ENCODE peak calls at places on chromosomes 6 and 20, in six cellular contexts. One of them, this sample, is unnamed.

GRCh38 chr6:130306377-130306776 is 59.4 kb upstream of the TMEM200A start:
- DNase-seq in right lobe of liver: no peak
- DNase-seq in NCI-H1694 treated with DMSO at 0.1 percent for 48 hours: no peak
- DNase-seq in fibroblast of mammary gland: no peak
- DNase-seq in IMR-90: peak
- DNase-seq in RWPE1: no peak
- DNase-seq in this sample: no peak

GRCh38 chr6:121124600-121124999 is 209.7 kb downstream of the TBC1D32 start:
- DNase-seq in fibroblast of mammary gland: no peak
- DNase-seq in IMR-90: no peak
- DNase-seq in RWPE1: no peak
- DNase-seq in right lobe of liver: no peak
- DNase-seq in NCI-H1694 treated with DMSO at 0.1 percent for 48 hours: no peak
- DNase-seq in this sample: no peak

GRCh38 chr6:30357678-30358339 is 12.9 kb downstream of the RPP21 start:
- DNase-seq in NCI-H1694 treated with DMSO at 0.1 percent for 48 hours: peak
- DNase-seq in IMR-90: peak
- DNase-seq in right lobe of liver: no peak
- DNase-seq in RWPE1: peak
- DNase-seq in fibroblast of mammary gland: peak
- DNase-seq in this sample: peak

GRCh38 chr6:13428528-13429405 is 58.6 kb downstream of the GFOD1 start:
- DNase-seq in RWPE1: no peak
- DNase-seq in IMR-90: no peak
- DNase-seq in NCI-H1694 treated with DMSO at 0.1 percent for 48 hours: no peak
- DNase-seq in right lobe of liver: no peak
- DNase-seq in fibroblast of mammary gland: no peak
- DNase-seq in this sample: no peak

GRCh38 chr6:160035241-160035640 is 66.4 kb downstream of the IGF2R start:
- DNase-seq in IMR-90: no peak
- DNase-seq in RWPE1: no peak
- DNase-seq in NCI-H1694 treated with DMSO at 0.1 percent for 48 hours: no peak
- DNase-seq in fibroblast of mammary gland: no peak
- DNase-seq in right lobe of liver: no peak
- DNase-seq in this sample: no peak

GRCh38 chr6:38068854-38069253 is 249.3 kb downstream of the ZFAND3 start:
- DNase-seq in RWPE1: no peak
- DNase-seq in NCI-H1694 treated with DMSO at 0.1 percent for 48 hours: peak
- DNase-seq in IMR-90: no peak
- DNase-seq in fibroblast of mammary gland: peak
- DNase-seq in right lobe of liver: no peak
- DNase-seq in this sample: no peak

GRCh38 chr6:116313377-116313776 is 33.6 kb upstream of the TSPYL1 start:
- DNase-seq in right lobe of liver: no peak
- DNase-seq in IMR-90: peak
- DNase-seq in RWPE1: no peak
- DNase-seq in NCI-H1694 treated with DMSO at 0.1 percent for 48 hours: no peak
- DNase-seq in fibroblast of mammary gland: peak
- DNase-seq in this sample: no peak

GRCh38 chr6:71080151-71080550 is 123.3 kb upstream of the B3GAT2 start:
- DNase-seq in fibroblast of mammary gland: peak
- DNase-seq in right lobe of liver: no peak
- DNase-seq in NCI-H1694 treated with DMSO at 0.1 percent for 48 hours: no peak
- DNase-seq in IMR-90: no peak
- DNase-seq in RWPE1: no peak
- DNase-seq in this sample: no peak

GRCh38 chr6:141587482-141588266 is 545.1 kb upstream of the GJE1 start:
- DNase-seq in RWPE1: no peak
- DNase-seq in NCI-H1694 treated with DMSO at 0.1 percent for 48 hours: no peak
- DNase-seq in right lobe of liver: no peak
- DNase-seq in fibroblast of mammary gland: peak
- DNase-seq in IMR-90: peak
- DNase-seq in this sample: no peak

GRCh38 chr6:170019259-170020040 is 268.0 kb downstream of the ERMARD start:
- DNase-seq in RWPE1: no peak
- DNase-seq in fibroblast of mammary gland: peak
- DNase-seq in right lobe of liver: no peak
- DNase-seq in NCI-H1694 treated with DMSO at 0.1 percent for 48 hours: no peak
- DNase-seq in IMR-90: no peak
- DNase-seq in this sample: no peak

GRCh38 chr6:43205849-43206248 is 23.4 kb downstream of the DNPH1 start:
- DNase-seq in NCI-H1694 treated with DMSO at 0.1 percent for 48 hours: no peak
- DNase-seq in fibroblast of mammary gland: no peak
- DNase-seq in RWPE1: no peak
- DNase-seq in IMR-90: no peak
- DNase-seq in right lobe of liver: no peak
- DNase-seq in this sample: no peak

GRCh38 chr6:111011360-111012142 is 29.7 kb downstream of the RPF2 start:
- DNase-seq in NCI-H1694 treated with DMSO at 0.1 percent for 48 hours: peak
- DNase-seq in RWPE1: peak
- DNase-seq in right lobe of liver: no peak
- DNase-seq in IMR-90: peak
- DNase-seq in fibroblast of mammary gland: peak
- DNase-seq in this sample: peak

GRCh38 chr20:35992713-35993335 is 24.4 kb downstream of the CNBD2 start:
- DNase-seq in NCI-H1694 treated with DMSO at 0.1 percent for 48 hours: peak
- DNase-seq in IMR-90: peak
- DNase-seq in right lobe of liver: no peak
- DNase-seq in fibroblast of mammary gland: peak
- DNase-seq in RWPE1: peak
- DNase-seq in this sample: peak

GRCh38 chr6:141552463-141552862 is 580.3 kb upstream of the GJE1 start:
- DNase-seq in NCI-H1694 treated with DMSO at 0.1 percent for 48 hours: no peak
- DNase-seq in fibroblast of mammary gland: peak
- DNase-seq in right lobe of liver: no peak
- DNase-seq in IMR-90: peak
- DNase-seq in RWPE1: peak
- DNase-seq in this sample: no peak

GRCh38 chr6:23522751-23523527 is 603.1 kb upstream of the NRSN1 start:
- DNase-seq in fibroblast of mammary gland: no peak
- DNase-seq in IMR-90: no peak
- DNase-seq in NCI-H1694 treated with DMSO at 0.1 percent for 48 hours: peak
- DNase-seq in RWPE1: no peak
- DNase-seq in right lobe of liver: no peak
- DNase-seq in this sample: no peak

GRCh38 chr6:132964101-132964867 is 149.9 kb downstream of the RPS12 start:
- DNase-seq in right lobe of liver: no peak
- DNase-seq in fibroblast of mammary gland: peak
- DNase-seq in IMR-90: peak
- DNase-seq in NCI-H1694 treated with DMSO at 0.1 percent for 48 hours: no peak
- DNase-seq in RWPE1: no peak
- DNase-seq in this sample: no peak

GRCh38 chr6:43074847-43075741 is 1.0 kb upstream of the PTK7 start:
- DNase-seq in IMR-90: peak
- DNase-seq in right lobe of liver: no peak
- DNase-seq in NCI-H1694 treated with DMSO at 0.1 percent for 48 hours: no peak
- DNase-seq in fibroblast of mammary gland: peak
- DNase-seq in RWPE1: no peak
- DNase-seq in this sample: no peak

GRCh38 chr20:1296922-1297321 is 30.8 kb downstream of the SNPH start:
- DNase-seq in right lobe of liver: no peak
- DNase-seq in NCI-H1694 treated with DMSO at 0.1 percent for 48 hours: no peak
- DNase-seq in fibroblast of mammary gland: no peak
- DNase-seq in IMR-90: no peak
- DNase-seq in RWPE1: no peak
- DNase-seq in this sample: no peak

GRCh38 chr6:10190042-10190441 is 224.8 kb downstream of the TFAP2A start:
- DNase-seq in fibroblast of mammary gland: no peak
- DNase-seq in IMR-90: no peak
- DNase-seq in RWPE1: no peak
- DNase-seq in NCI-H1694 treated with DMSO at 0.1 percent for 48 hours: no peak
- DNase-seq in right lobe of liver: no peak
- DNase-seq in this sample: no peak

GRCh38 chr6:158766621-158767435 is 52.3 kb downstream of the EZR start:
- DNase-seq in IMR-90: no peak
- DNase-seq in fibroblast of mammary gland: no peak
- DNase-seq in NCI-H1694 treated with DMSO at 0.1 percent for 48 hours: no peak
- DNase-seq in RWPE1: no peak
- DNase-seq in right lobe of liver: no peak
- DNase-seq in this sample: no peak

GRCh38 chr20:10699941-10700340 is 26.1 kb upstream of the JAG1 start:
- DNase-seq in fibroblast of mammary gland: no peak
- DNase-seq in IMR-90: no peak
- DNase-seq in NCI-H1694 treated with DMSO at 0.1 percent for 48 hours: no peak
- DNase-seq in right lobe of liver: no peak
- DNase-seq in RWPE1: no peak
- DNase-seq in this sample: no peak

GRCh38 chr6:1477432-1478090 is 88.2 kb downstream of the FOXF2 start:
- DNase-seq in NCI-H1694 treated with DMSO at 0.1 percent for 48 hours: no peak
- DNase-seq in right lobe of liver: no peak
- DNase-seq in IMR-90: peak
- DNase-seq in fibroblast of mammary gland: peak
- DNase-seq in RWPE1: peak
- DNase-seq in this sample: no peak

GRCh38 chr20:62477669-62478450 is 2.1 kb upstream of the GATA5 start:
- DNase-seq in fibroblast of mammary gland: no peak
- DNase-seq in RWPE1: no peak
- DNase-seq in IMR-90: no peak
- DNase-seq in NCI-H1694 treated with DMSO at 0.1 percent for 48 hours: no peak
- DNase-seq in right lobe of liver: no peak
- DNase-seq in this sample: no peak

GRCh38 chr6:48826884-48827701 is 636.0 kb downstream of the MMUT start:
- DNase-seq in NCI-H1694 treated with DMSO at 0.1 percent for 48 hours: no peak
- DNase-seq in fibroblast of mammary gland: peak
- DNase-seq in IMR-90: peak
- DNase-seq in RWPE1: peak
- DNase-seq in right lobe of liver: no peak
- DNase-seq in this sample: no peak

GRCh38 chr6:136547336-136547735 is 2.9 kb downstream of the MAP7 start:
- DNase-seq in fibroblast of mammary gland: peak
- DNase-seq in IMR-90: peak
- DNase-seq in RWPE1: peak
- DNase-seq in NCI-H1694 treated with DMSO at 0.1 percent for 48 hours: peak
- DNase-seq in right lobe of liver: no peak
- DNase-seq in this sample: peak

GRCh38 chr6:168326294-168327261 is 7.0 kb upstream of the DACT2 start:
- DNase-seq in fibroblast of mammary gland: no peak
- DNase-seq in IMR-90: no peak
- DNase-seq in RWPE1: peak
- DNase-seq in right lobe of liver: no peak
- DNase-seq in NCI-H1694 treated with DMSO at 0.1 percent for 48 hours: no peak
- DNase-seq in this sample: no peak

GRCh38 chr6:135534773-135535380 is 37.3 kb upstream of the AHI1 start:
- DNase-seq in fibroblast of mammary gland: peak
- DNase-seq in right lobe of liver: no peak
- DNase-seq in RWPE1: no peak
- DNase-seq in IMR-90: peak
- DNase-seq in NCI-H1694 treated with DMSO at 0.1 percent for 48 hours: no peak
- DNase-seq in this sample: no peak

GRCh38 chr6:88538849-88539571 is 372.9 kb upstream of the CNR1 start:
- DNase-seq in NCI-H1694 treated with DMSO at 0.1 percent for 48 hours: no peak
- DNase-seq in fibroblast of mammary gland: no peak
- DNase-seq in right lobe of liver: no peak
- DNase-seq in IMR-90: no peak
- DNase-seq in RWPE1: no peak
- DNase-seq in this sample: no peak

GRCh38 chr6:109024368-109024767 is 70.3 kb downstream of the SESN1 start:
- DNase-seq in NCI-H1694 treated with DMSO at 0.1 percent for 48 hours: no peak
- DNase-seq in fibroblast of mammary gland: peak
- DNase-seq in right lobe of liver: no peak
- DNase-seq in IMR-90: peak
- DNase-seq in RWPE1: no peak
- DNase-seq in this sample: no peak

GRCh38 chr6:41596807-41597206 is 41.5 kb upstream of the MDFI start:
- DNase-seq in right lobe of liver: peak
- DNase-seq in RWPE1: no peak
- DNase-seq in NCI-H1694 treated with DMSO at 0.1 percent for 48 hours: no peak
- DNase-seq in fibroblast of mammary gland: no peak
- DNase-seq in IMR-90: no peak
- DNase-seq in this sample: no peak

GRCh38 chr20:63941282-63942060 is 14.7 kb downstream of the UCKL1 start:
- DNase-seq in NCI-H1694 treated with DMSO at 0.1 percent for 48 hours: no peak
- DNase-seq in right lobe of liver: peak
- DNase-seq in IMR-90: no peak
- DNase-seq in fibroblast of mammary gland: peak
- DNase-seq in RWPE1: peak
- DNase-seq in this sample: no peak

GRCh38 chr6:128500017-128500416 is 20.4 kb downstream of the PTPRK start:
- DNase-seq in IMR-90: peak
- DNase-seq in RWPE1: no peak
- DNase-seq in fibroblast of mammary gland: peak
- DNase-seq in right lobe of liver: no peak
- DNase-seq in NCI-H1694 treated with DMSO at 0.1 percent for 48 hours: no peak
- DNase-seq in this sample: no peak

GRCh38 chr6:55826941-55827340 is 48.4 kb downstream of the BMP5 start:
- DNase-seq in right lobe of liver: no peak
- DNase-seq in IMR-90: no peak
- DNase-seq in fibroblast of mammary gland: no peak
- DNase-seq in NCI-H1694 treated with DMSO at 0.1 percent for 48 hours: no peak
- DNase-seq in RWPE1: peak
- DNase-seq in this sample: no peak

GRCh38 chr6:119174879-119175817 is 96.7 kb upstream of the FAM184A start:
- DNase-seq in right lobe of liver: no peak
- DNase-seq in IMR-90: peak
- DNase-seq in fibroblast of mammary gland: no peak
- DNase-seq in NCI-H1694 treated with DMSO at 0.1 percent for 48 hours: no peak
- DNase-seq in RWPE1: no peak
- DNase-seq in this sample: no peak

GRCh38 chr20:58651548-58651822 is 402 bp downstream of the STX16 start:
- DNase-seq in RWPE1: no peak
- DNase-seq in right lobe of liver: no peak
- DNase-seq in fibroblast of mammary gland: no peak
- DNase-seq in IMR-90: peak
- DNase-seq in NCI-H1694 treated with DMSO at 0.1 percent for 48 hours: peak
- DNase-seq in this sample: no peak

GRCh38 chr20:23331951-23332350 is 18.6 kb upstream of the NXT1 start:
- DNase-seq in NCI-H1694 treated with DMSO at 0.1 percent for 48 hours: no peak
- DNase-seq in right lobe of liver: no peak
- DNase-seq in RWPE1: no peak
- DNase-seq in fibroblast of mammary gland: no peak
- DNase-seq in IMR-90: no peak
- DNase-seq in this sample: no peak

This sample was measured in cerebellum.